ENCODE peak calls at places on chromosomes 7 and 10, in six cellular contexts. W is NCI-H2081, L is GM12878, E is anterior cingulate cortex, Y is AML-193, K is SK-N-SH. D is an unnamed sample.

GRCh38 chr7:116534790-116535189 is 10.0 kb downstream of the CAV1 start:
- DNase-seq in W (no peak), L (no peak), E (no peak), Y (no peak), K (no peak), D (no peak)

GRCh38 chr7:110922906-110923305 is 168.0 kb upstream of the LRRN3 start:
- DNase-seq in W (no peak), L (no peak), E (no peak), Y (no peak), K (no peak), D (no peak)

GRCh38 chr7:123494193-123494796 is 40.1 kb downstream of the IQUB start:
- DNase-seq in W (peak), L (no peak), E (no peak), Y (peak), K (peak), D (peak)

GRCh38 chr10:58513189-58514101 is 773 bp downstream of the BICC1 start:
- DNase-seq in W (peak), L (no peak), E (no peak), Y (no peak), K (peak), D (peak)

GRCh38 chr10:44051584-44052385 is 333.1 kb downstream of the CXCL12 start:
- DNase-seq in W (no peak), L (no peak), E (no peak), Y (no peak), K (no peak), D (no peak)

GRCh38 chr10:78532480-78533046 is 498.9 kb downstream of the RPS24 start:
- DNase-seq in W (no peak), L (no peak), E (no peak), Y (no peak), K (no peak), D (no peak)

GRCh38 chr10:126075009-126075408 is 178.6 kb downstream of the FANK1 start:
- DNase-seq in W (no peak), L (no peak), E (no peak), Y (no peak), K (no peak), D (no peak)

GRCh38 chr10:71045188-71045841 is 156.9 kb upstream of the PCBD1 start:
- DNase-seq in W (peak), L (no peak), E (no peak), Y (peak), K (no peak), D (peak)

GRCh38 chr7:114977277-114977676 is 55.4 kb downstream of the MDFIC start:
- DNase-seq in W (no peak), L (no peak), E (no peak), Y (no peak), K (no peak), D (no peak)

GRCh38 chr7:630111-630511 is 96.4 kb upstream of the DNAAF5 start:
- DNase-seq in W (no peak), L (no peak), E (no peak), Y (no peak), K (no peak), D (no peak)

GRCh38 chr10:3119796-3120459 is 52.6 kb downstream of the PFKP start:
- DNase-seq in W (no peak), L (no peak), E (no peak), Y (peak), K (peak), D (no peak)

GRCh38 chr10:125064681-125065492 is 95.5 kb downstream of the CTBP2 start:
- DNase-seq in W (no peak), L (peak), E (no peak), Y (peak), K (no peak), D (no peak)

GRCh38 chr10:86757110-86757790 is 831 bp downstream of the BMPR1A start:
- DNase-seq in W (no peak), L (no peak), E (no peak), Y (no peak), K (no peak), D (peak)

GRCh38 chr7:107090452-107090851 is 45.9 kb downstream of the PRKAR2B start:
- DNase-seq in W (peak), L (no peak), E (no peak), Y (no peak), K (no peak), D (no peak)

GRCh38 chr10:116113721-116114501 is 159.1 kb downstream of the GFRA1 start:
- DNase-seq in W (no peak), L (no peak), E (no peak), Y (no peak), K (no peak), D (peak)

GRCh38 chr10:37721100-37721499 is 136.3 kb downstream of the ZNF248 start:
- DNase-seq in W (no peak), L (no peak), E (no peak), Y (no peak), K (no peak), D (no peak)

GRCh38 chr7:95840953-95841950 is 68.9 kb downstream of the DYNC1I1 start:
- DNase-seq in W (no peak), L (no peak), E (no peak), Y (peak), K (peak), D (no peak)

GRCh38 chr7:23346316-23346715 is 47.2 kb downstream of the MALSU1 start:
- DNase-seq in W (no peak), L (no peak), E (no peak), Y (peak), K (no peak), D (no peak)

GRCh38 chr10:3807928-3808496 is 23.0 kb upstream of the KLF6 start:
- DNase-seq in W (peak), L (no peak), E (no peak), Y (no peak), K (no peak), D (no peak)

GRCh38 chr7:149686449-149686848 is 86.9 kb downstream of the ZNF467 start:
- DNase-seq in W (no peak), L (no peak), E (no peak), Y (no peak), K (no peak), D (no peak)

GRCh38 chr7:122412441-122412840 is 107.9 kb upstream of the FEZF1 start:
- DNase-seq in W (no peak), L (no peak), E (no peak), Y (no peak), K (no peak), D (no peak)

GRCh38 chr7:916291-916941 is 38.1 kb downstream of the ADAP1 start:
- DNase-seq in W (peak), L (no peak), E (no peak), Y (no peak), K (peak), D (no peak)

GRCh38 chr10:60549686-60550085 is 160.0 kb upstream of the ANK3 start:
- DNase-seq in W (peak), L (no peak), E (no peak), Y (peak), K (no peak), D (no peak)

GRCh38 chr7:94297397-94297838 is 97.3 kb upstream of the COL1A2 start:
- DNase-seq in W (no peak), L (no peak), E (no peak), Y (no peak), K (no peak), D (no peak)